ENCODE peak calls at places on chromosomes 6 and 20, in ten cellular contexts. B is AG09319; N is stimulated activated CD8-positive, alpha-beta memory T cell treated with anti-CD3 and anti-CD28 coated beads, Interleukin-7, amount 100 ng/mL, for 4 hours; V is right cardiac atrium; Q is Caki2; F is Right ventricle myocardium inferior; Y is SIG-M5; W is effector memory CD4-positive, alpha-beta T cell; G is AG08396; E is left kidney. R is an unnamed sample.

GRCh38 chr6:149015224-149015876 is 268.5 kb downstream of the UST start:
- DNase-seq in E (no peak), W (no peak), Q (no peak), B (no peak), Y (no peak), F (no peak), N (no peak), G (no peak), V (no peak), R (no peak)

GRCh38 chr6:23559587-23560343 is 566.2 kb upstream of the NRSN1 start:
- DNase-seq in Q (no peak), F (no peak), W (no peak), G (no peak), E (peak), B (no peak), N (no peak), V (no peak), Y (no peak), R (no peak)

GRCh38 chr6:103124471-103124870 is 1731.0 kb downstream of the GRIK2 start:
- DNase-seq in G (no peak), B (no peak), V (no peak), E (no peak), Q (no peak), F (no peak), W (no peak), N (no peak), Y (no peak), R (no peak)

GRCh38 chr20:32449057-32449889 is 91.1 kb downstream of the ASXL1 start:
- DNase-seq in G (no peak), E (no peak), Q (no peak), F (no peak), V (no peak), N (no peak), W (no peak), B (no peak), Y (no peak), R (no peak)

GRCh38 chr6:162443101-162443500 is 284.5 kb downstream of the PRKN start:
- DNase-seq in E (peak), N (no peak), Q (peak), Y (no peak), F (no peak), B (no peak), G (no peak), V (no peak), W (no peak), R (no peak)

GRCh38 chr20:51565741-51566140 is 23.2 kb upstream of the NFATC2 start:
- DNase-seq in G (no peak), B (no peak), Q (no peak), V (no peak), N (no peak), F (no peak), W (no peak), E (no peak), Y (no peak), R (peak)

GRCh38 chr20:20195011-20195705 is 142.8 kb downstream of the CFAP61 start:
- DNase-seq in W (no peak), F (no peak), B (no peak), Q (no peak), N (no peak), E (no peak), Y (no peak), V (no peak), G (no peak), R (no peak)

GRCh38 chr20:32534661-32535240 is 50.4 kb downstream of the NOL4L start:
- DNase-seq in N (peak), G (no peak), E (no peak), Q (no peak), B (no peak), V (no peak), F (no peak), W (peak), Y (no peak), R (no peak)

GRCh38 chr6:24766685-24767462 is 7.9 kb upstream of the GMNN start:
- DNase-seq in N (no peak), B (no peak), W (no peak), Y (no peak), Q (peak), F (no peak), G (peak), V (no peak), E (no peak), R (no peak)

GRCh38 chr6:157554747-157555146 is 173.8 kb downstream of the ZDHHC14 start:
- DNase-seq in F (no peak), N (no peak), Q (no peak), G (no peak), B (no peak), E (no peak), Y (no peak), V (no peak), W (no peak), R (no peak)

GRCh38 chr20:35311409-35311808 is 19.2 kb upstream of the FAM83C start:
- DNase-seq in E (no peak), F (no peak), V (no peak), B (no peak), G (no peak), N (no peak), Q (peak), Y (no peak), W (no peak), R (no peak)

GRCh38 chr6:45541934-45542333 is 164.2 kb upstream of the SUPT3H start:
- DNase-seq in Q (no peak), N (no peak), Y (no peak), F (no peak), V (no peak), E (no peak), G (no peak), B (no peak), W (no peak), R (no peak)

GRCh38 chr6:24872769-24873168 is 63.0 kb downstream of the RIPOR2 start:
- DNase-seq in V (no peak), G (no peak), W (no peak), F (no peak), N (no peak), B (no peak), Y (no peak), Q (no peak), E (no peak), R (no peak)

GRCh38 chr6:124590001-124590400 is 372.2 kb upstream of the RNF217 start:
- DNase-seq in E (no peak), V (no peak), W (no peak), G (no peak), F (no peak), N (no peak), Y (no peak), Q (no peak), B (no peak), R (no peak)

GRCh38 chr6:75282706-75283105 is 1.9 kb downstream of the TMEM30A start:
- DNase-seq in W (no peak), E (no peak), N (no peak), V (no peak), F (no peak), B (no peak), Q (no peak), Y (no peak), G (no peak), R (no peak)

GRCh38 chr6:3535716-3536435 is 79.0 kb upstream of the SLC22A23 start:
- DNase-seq in Y (no peak), V (no peak), F (no peak), G (no peak), B (no peak), E (no peak), N (no peak), W (no peak), Q (no peak), R (no peak)

GRCh38 chr20:45014671-45015415 is 48.5 kb downstream of the STK4 start:
- DNase-seq in Y (no peak), F (no peak), V (no peak), N (no peak), Q (no peak), W (no peak), E (no peak), B (peak), G (no peak), R (no peak)

GRCh38 chr6:15549371-15549770 is 113.5 kb downstream of the DTNBP1 start:
- DNase-seq in Q (no peak), G (no peak), N (no peak), E (no peak), W (no peak), B (no peak), Y (no peak), F (no peak), V (no peak), R (no peak)

GRCh38 chr6:9404351-9405146 is 969.2 kb upstream of the SLC35B3 start:
- DNase-seq in E (no peak), Y (no peak), G (no peak), Q (no peak), B (no peak), W (no peak), F (no peak), V (no peak), N (no peak), R (no peak)

GRCh38 chr6:156689656-156690055 is 87.5 kb upstream of the ARID1B start:
- DNase-seq in B (no peak), G (no peak), N (no peak), Y (peak), Q (no peak), V (no peak), F (no peak), W (no peak), E (no peak), R (no peak)

GRCh38 chr20:23995905-23996666 is 7.5 kb upstream of the GGTLC1 start:
- DNase-seq in Y (no peak), V (peak), Q (no peak), B (peak), W (no peak), N (peak), F (no peak), G (peak), E (peak), R (no peak)

GRCh38 chr6:36592221-36592655 is 1.9 kb upstream of the SRSF3 start:
- DNase-seq in G (no peak), V (no peak), B (no peak), E (no peak), Y (no peak), F (no peak), Q (peak), N (peak), W (no peak), R (no peak)

GRCh38 chr6:23498013-23498412 is 628.0 kb upstream of the NRSN1 start:
- DNase-seq in N (no peak), W (no peak), E (no peak), Q (no peak), F (no peak), V (no peak), G (peak), B (peak), Y (no peak), R (peak)